ENCODE peak calls at places on chromosomes 16 and 17, in eight cellular contexts. T, I, J, P, N, V, E and G are unnamed samples.

GRCh38 chr17:3963214-3964201 is 729 bp downstream of the ATP2A3 start:
- DNase-seq in N (no peak), T (peak), E (peak), P (no peak), I (no peak), J (no peak), V (no peak), G (no peak)

GRCh38 chr16:74455213-74455612 is 33.9 kb upstream of the CLEC18B start:
- DNase-seq in N (no peak), E (no peak), P (peak), J (no peak), T (no peak), V (no peak), I (peak), G (no peak)

GRCh38 chr16:50303605-50304466 is 37.5 kb downstream of the ADCY7 start:
- DNase-seq in T (no peak), N (no peak), I (no peak), P (peak), E (no peak), V (no peak), J (peak), G (no peak)

GRCh38 chr16:66840883-66841282 is 3.3 kb upstream of the CA7 start:
- DNase-seq in I (no peak), N (no peak), E (peak), J (no peak), V (no peak), T (no peak), P (no peak), G (no peak)

GRCh38 chr17:5364156-5364555 is 55.3 kb downstream of the NUP88 start:
- DNase-seq in I (peak), V (no peak), T (no peak), N (no peak), P (peak), J (no peak), E (no peak), G (no peak)

GRCh38 chr16:22353933-22354541 is 20.4 kb downstream of the CDR2 start:
- DNase-seq in T (no peak), P (no peak), N (no peak), I (no peak), J (no peak), V (no peak), E (no peak), G (no peak)

GRCh38 chr17:17880577-17881196 is 43.9 kb upstream of the SREBF1 start:
- DNase-seq in N (no peak), V (no peak), J (no peak), E (no peak), P (no peak), T (no peak), I (no peak), G (no peak)

GRCh38 chr16:9463461-9463860 is 372.0 kb downstream of the HAPSTR1 start:
- DNase-seq in J (no peak), V (no peak), P (no peak), E (no peak), N (no peak), T (no peak), I (no peak), G (no peak)

GRCh38 chr17:9529033-9529748 is 46.4 kb downstream of the STX8 start:
- DNase-seq in V (no peak), T (peak), P (peak), E (no peak), J (no peak), N (peak), I (peak), G (no peak)

GRCh38 chr17:2029911-2030778 is at the start of gene DPH1:
- DNase-seq in V (peak), I (peak), T (peak), P (peak), J (peak), E (peak), N (peak), G (peak)

GRCh38 chr17:4004517-4005295 is 40.5 kb upstream of the ATP2A3 start:
- DNase-seq in E (peak), T (peak), J (peak), V (peak), P (peak), I (peak), N (peak), G (peak)

GRCh38 chr17:49191407-49191916 is 18.9 kb downstream of the GNGT2 start:
- DNase-seq in V (no peak), T (no peak), N (no peak), I (no peak), E (no peak), J (no peak), P (peak), G (no peak)

GRCh38 chr17:50060951-50061712 is 5.2 kb downstream of the ITGA3 start:
- DNase-seq in I (peak), T (no peak), E (peak), P (peak), N (no peak), J (peak), V (peak), G (no peak)

GRCh38 chr16:77457046-77457445 is 22.2 kb upstream of the ADAMTS18 start:
- DNase-seq in N (no peak), J (no peak), I (peak), T (no peak), E (no peak), V (no peak), P (no peak), G (no peak)

GRCh38 chr17:7215652-7216139 is 3.9 kb downstream of the DLG4 start:
- DNase-seq in T (peak), J (no peak), E (no peak), P (no peak), N (no peak), I (no peak), V (no peak), G (no peak)

GRCh38 chr16:4249546-4249945 is 7.7 kb upstream of the SRL start:
- DNase-seq in J (no peak), I (no peak), N (no peak), V (no peak), P (no peak), E (no peak), T (no peak), G (no peak)

GRCh38 chr16:3971261-3971660 is 90.7 kb upstream of the CREBBP start:
- DNase-seq in I (peak), V (no peak), N (peak), E (no peak), T (no peak), J (no peak), P (peak), G (no peak)

GRCh38 chr16:10558746-10559641 is 21.4 kb downstream of the EMP2 start:
- DNase-seq in P (peak), V (peak), I (peak), T (no peak), J (peak), N (no peak), E (peak), G (peak)

GRCh38 chr16:67296422-67296821 is 17.1 kb downstream of the PLEKHG4 start:
- DNase-seq in T (no peak), V (no peak), N (no peak), P (peak), I (peak), E (no peak), J (no peak), G (no peak)

GRCh38 chr17:58097384-58098088 is 14.3 kb downstream of the DYNLL2 start:
- DNase-seq in E (no peak), N (no peak), V (no peak), I (no peak), T (no peak), J (no peak), P (no peak), G (no peak)

GRCh38 chr17:67520282-67520906 is 143.3 kb downstream of the PITPNC1 start:
- DNase-seq in E (no peak), N (no peak), J (no peak), V (peak), P (peak), I (peak), T (no peak), G (no peak)

GRCh38 chr16:63422633-63423032 is 1386.4 kb upstream of the CDH8 start:
- DNase-seq in E (no peak), V (no peak), P (no peak), I (no peak), J (no peak), N (no peak), T (no peak), G (no peak)

GRCh38 chr17:39114744-39115534 is 36.5 kb downstream of the PLXDC1 start:
- DNase-seq in T (no peak), I (peak), P (peak), V (no peak), N (peak), E (no peak), J (no peak), G (no peak)

GRCh38 chr17:73710095-73710592 is 65.9 kb upstream of the SDK2 start:
- DNase-seq in N (peak), I (peak), J (peak), T (peak), P (peak), E (peak), V (peak), G (peak)

GRCh38 chr17:50056217-50056960 is 479 bp downstream of the ITGA3 start:
- DNase-seq in P (peak), J (peak), E (peak), N (peak), I (peak), V (peak), T (peak), G (peak)

GRCh38 chr17:77935121-77935571 is 23.4 kb upstream of the TNRC6C start:
- DNase-seq in P (no peak), I (no peak), N (no peak), T (peak), V (no peak), E (no peak), J (no peak), G (no peak)

GRCh38 chr16:28324235-28324886 is 32.0 kb downstream of the SBK1 start:
- DNase-seq in V (no peak), I (no peak), J (no peak), N (peak), P (no peak), E (peak), T (no peak), G (no peak)

GRCh38 chr16:28063611-28064061 is at the start of gene GSG1L:
- DNase-seq in J (no peak), N (peak), I (no peak), V (no peak), P (no peak), E (no peak), T (peak), G (peak)

DNA sequence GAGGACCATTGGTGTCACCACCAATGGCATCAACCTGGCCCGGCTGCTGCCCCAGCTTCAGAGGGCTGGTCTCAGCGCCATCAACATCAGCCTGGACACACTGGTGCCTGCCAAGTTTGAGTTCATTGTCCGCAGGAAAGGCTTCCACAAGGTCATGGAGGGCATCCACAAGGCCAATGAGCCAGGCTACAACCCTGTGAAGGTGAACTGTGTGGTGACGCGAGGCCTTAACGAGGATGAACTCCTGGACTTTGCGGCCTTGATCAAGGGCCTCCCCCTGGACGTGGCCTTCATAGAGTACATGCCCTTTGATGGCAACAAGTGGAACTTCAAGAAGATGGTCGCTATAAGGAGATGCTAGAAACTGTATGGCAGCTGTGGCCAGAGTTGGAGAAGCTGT is 111.9 kb upstream of the SIAH1 start:
- DNase-seq in N (no peak), T (no peak), J (no peak), E (no peak), P (no peak), I (no peak), V (no peak), G (no peak)
- TF ChIP-seq CTCF in N (no peak), T (no peak), J (no peak), E (no peak), P (no peak), I (no peak), V (no peak), G (no peak)

GRCh38 chr17:45785373-45786193 is 1.5 kb downstream of the CRHR1 start:
- DNase-seq in T (peak), J (no peak), P (no peak), E (no peak), N (no peak), I (no peak), V (no peak), G (no peak)

GRCh38 chr17:45782889-45783592 is 1.1 kb upstream of the CRHR1 start:
- DNase-seq in J (no peak), T (peak), P (no peak), I (no peak), V (peak), N (peak), E (no peak), G (peak)

GRCh38 chr17:45784583-45785372 is 658 bp downstream of the CRHR1 start:
- DNase-seq in N (peak), I (no peak), E (peak), V (peak), P (peak), J (no peak), T (peak), G (peak)

GRCh38 chr17:45784293-45784582 is at the start of gene CRHR1:
- DNase-seq in E (no peak), I (no peak), T (peak), P (no peak), N (no peak), V (no peak), J (no peak), G (no peak)

DNA sequence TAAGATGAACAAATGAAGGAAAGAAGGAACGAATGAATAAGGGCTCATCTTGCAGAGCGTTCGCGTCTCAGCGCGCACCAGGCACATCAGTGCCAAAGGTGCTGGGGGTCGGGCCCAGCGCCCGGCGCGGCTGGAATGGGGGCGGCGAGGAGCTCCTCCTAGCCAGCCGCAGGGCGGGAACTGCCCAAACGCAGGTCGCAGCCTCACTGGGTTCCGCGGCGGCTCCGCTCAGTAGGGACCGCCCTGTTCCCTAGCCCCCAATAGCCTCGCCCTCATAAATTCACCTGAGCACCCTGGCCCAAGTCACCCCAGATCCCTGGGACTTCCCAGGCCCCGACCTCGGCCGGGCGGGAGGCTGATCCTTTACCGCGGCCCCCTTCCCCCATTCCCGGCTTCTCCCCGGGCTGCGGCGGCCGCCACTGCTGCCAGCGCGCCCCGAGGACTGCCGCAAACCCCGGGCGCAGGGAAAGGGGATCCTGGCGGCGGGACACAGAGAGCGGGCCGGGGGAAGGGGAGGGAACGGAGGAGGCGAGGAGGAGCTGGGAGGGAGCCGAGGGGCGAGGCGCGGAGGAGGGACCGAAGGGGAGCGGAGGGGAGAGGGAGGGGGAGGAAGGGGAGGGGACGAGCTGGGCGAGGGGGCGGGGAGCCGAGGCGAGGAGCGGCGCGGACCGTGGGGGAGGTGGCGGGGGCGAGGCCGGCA is 377 bp upstream of the CRHR1 start:
- DNase-seq in V (peak), E (no peak), T (peak), J (no peak), P (no peak), N (peak), I (no peak), G (peak)
- TF ChIP-seq CTCF in V (no peak), E (no peak), T (no peak), J (no peak), P (no peak), N (no peak), I (no peak), G (no peak)

GRCh38 chr16:68470461-68471150 is 22.3 kb upstream of the SMPD3 start:
- DNase-seq in J (no peak), E (no peak), V (peak), N (no peak), P (no peak), T (no peak), I (no peak), G (no peak)
- TF ChIP-seq CTCF in J (no peak), E (no peak), V (no peak), N (no peak), P (no peak), T (no peak), I (no peak), G (no peak)

GRCh38 chr16:89489040-89489721 is 1.2 kb downstream of the ANKRD11 start:
- DNase-seq in N (peak), P (peak), J (peak), T (peak), V (peak), E (peak), I (peak), G (peak)
- TF ChIP-seq CTCF in N (no peak), P (peak), J (no peak), T (peak), V (no peak), E (peak), I (peak), G (no peak)

GRCh38 chr17:14198575-14198974 is 38.1 kb downstream of the CDRT15 start:
- DNase-seq in V (no peak), P (no peak), J (no peak), I (no peak), N (no peak), E (no peak), T (no peak), G (no peak)

GRCh38 chr17:14198013-14198412 is 38.6 kb downstream of the CDRT15 start:
- DNase-seq in T (peak), J (peak), N (peak), I (no peak), E (peak), P (no peak), V (no peak), G (no peak)

GRCh38 chr17:14197582-14197981 is 39.1 kb downstream of the CDRT15 start:
- DNase-seq in I (no peak), T (no peak), V (no peak), J (no peak), N (no peak), E (peak), P (no peak), G (no peak)

GRCh38 chr17:14200354-14200753 is 36.3 kb downstream of the CDRT15 start:
- DNase-seq in J (no peak), T (no peak), N (no peak), I (no peak), E (no peak), P (no peak), V (no peak), G (no peak)

GRCh38 chr17:14196337-14196997 is 40.2 kb downstream of the CDRT15 start:
- DNase-seq in E (no peak), N (no peak), V (no peak), P (no peak), J (no peak), I (no peak), T (no peak), G (no peak)
- TF ChIP-seq CTCF in E (peak), N (no peak), V (no peak), P (peak), J (no peak), I (peak), T (peak), G (peak)

GRCh38 chr16:80317132-80318098 is 223.4 kb upstream of the DYNLRB2 start:
- DNase-seq in N (peak), V (no peak), P (peak), T (peak), I (no peak), J (no peak), E (no peak), G (no peak)
- TF ChIP-seq CTCF in N (peak), V (no peak), P (peak), T (peak), I (peak), J (no peak), E (no peak), G (no peak)